ENCODE peak calls at places on chromosomes 13 and 19, in seven cellular contexts. I, H, P, D, M, O and Y are unnamed samples.

GRCh38 chr19:4800591-4801081 is 9.1 kb downstream of the FEM1A start:
- DNase-seq in I (no peak), H (no peak), P (peak; percentile 65), D (no peak), M (no peak), O (no peak), Y (no peak)

GRCh38 chr13:44819762-44820161 is 169.5 kb downstream of the NUFIP1 start:
- DNase-seq in I (no peak), H (no peak), P (no peak), D (no peak), M (no peak), O (no peak), Y (no peak)

GRCh38 chr19:57566396-57567256 is 7.0 kb upstream of the ZNF550 start:
- DNase-seq in I (no peak), H (no peak), P (no peak), D (no peak), M (no peak), O (no peak), Y (no peak)

GRCh38 chr19:49011194-49011593 is 5.7 kb downstream of the LHB start:
- DNase-seq in I (no peak), H (no peak), P (no peak), D (no peak), M (no peak), O (no peak), Y (no peak)

GRCh38 chr13:35714588-35714987 is 238.1 kb upstream of the MAB21L1 start:
- DNase-seq in I (no peak), H (no peak), P (no peak), D (no peak), M (no peak), O (no peak), Y (no peak)

GRCh38 chr13:100154835-100155463 is 66.1 kb downstream of the PCCA start:
- DNase-seq in I (no peak), H (no peak), P (no peak), D (no peak), M (no peak), O (no peak), Y (no peak)

GRCh38 chr13:27960362-27961226 is 8.5 kb downstream of the CDX2 start:
- DNase-seq in I (no peak), H (peak; percentile 76), P (peak; percentile 88), D (no peak), M (peak; percentile 73), O (no peak), Y (no peak)

GRCh38 chr13:42174344-42175162 is 97.4 kb upstream of the AKAP11 start:
- DNase-seq in I (no peak), H (no peak), P (no peak), D (no peak), M (no peak), O (no peak), Y (no peak)

GRCh38 chr19:6424190-6424938 is at the start of gene KHSRP:
- DNase-seq in I (no peak), H (no peak), P (no peak), D (no peak), M (no peak), O (peak; percentile 28), Y (no peak)

GRCh38 chr19:5593245-5593962 is 25.7 kb upstream of the TINCR start:
- DNase-seq in I (no peak), H (no peak), P (no peak), D (no peak), M (no peak), O (no peak), Y (no peak)

GRCh38 chr19:33685541-33685940 is 63.8 kb downstream of the CHST8 start:
- DNase-seq in I (no peak), H (no peak), P (no peak), D (no peak), M (no peak), O (no peak), Y (peak; percentile 36)

GRCh38 chr13:42466609-42467008 is 107.3 kb upstream of the TNFSF11 start:
- DNase-seq in I (no peak), H (no peak), P (no peak), D (no peak), M (no peak), O (no peak), Y (no peak)

GRCh38 chr19:7869453-7869909 is 4.7 kb downstream of the PRR36 start:
- DNase-seq in I (no peak), H (no peak), P (peak; percentile 81), D (no peak), M (peak; percentile 87), O (peak; percentile 85), Y (no peak)

GRCh38 chr13:99990045-99990977 is 8.7 kb downstream of the ZIC2 start:
- DNase-seq in I (no peak), H (no peak), P (no peak), D (no peak), M (no peak), O (no peak), Y (no peak)

GRCh38 chr13:72565893-72566292 is 161.5 kb downstream of the MZT1 start:
- DNase-seq in I (no peak), H (no peak), P (no peak), D (no peak), M (peak; percentile 12), O (no peak), Y (no peak)

GRCh38 chr19:2327773-2328400 is 499 bp downstream of the LSM7 start:
- DNase-seq in I (peak; percentile 19), H (no peak), P (no peak), D (peak; percentile 35), M (peak; percentile 87), O (no peak), Y (peak; percentile 83)

GRCh38 chr19:8366121-8366581 is 2.2 kb downstream of the ANGPTL4 start:
- DNase-seq in I (no peak), H (no peak), P (no peak), D (no peak), M (peak; percentile 36), O (no peak), Y (no peak)

GRCh38 chr13:79386125-79386822 is 19.8 kb downstream of the RBM26 start:
- DNase-seq in I (no peak), H (no peak), P (no peak), D (no peak), M (no peak), O (no peak), Y (no peak)

GRCh38 chr13:22848539-22849052 is 332.2 kb upstream of the SGCG start:
- DNase-seq in I (no peak), H (no peak), P (peak; percentile 21), D (no peak), M (no peak), O (no peak), Y (no peak)

GRCh38 chr19:925087-925911 is 536 bp upstream of the ARID3A start:
- DNase-seq in I (no peak), H (peak; percentile 67), P (peak; percentile 81), D (peak; percentile 82), M (peak; percentile 91), O (peak; percentile 84), Y (peak; percentile 72)

GRCh38 chr13:106709509-106709908 is 141.6 kb upstream of the ARGLU1 start:
- DNase-seq in I (no peak), H (no peak), P (no peak), D (no peak), M (no peak), O (no peak), Y (no peak)

GRCh38 chr19:54462713-54463530 is 656 bp downstream of the LENG9 start:
- DNase-seq in I (no peak), H (no peak), P (peak; percentile 77), D (peak; percentile 52), M (peak; percentile 54), O (peak; percentile 68), Y (peak; percentile 68)

DNA sequence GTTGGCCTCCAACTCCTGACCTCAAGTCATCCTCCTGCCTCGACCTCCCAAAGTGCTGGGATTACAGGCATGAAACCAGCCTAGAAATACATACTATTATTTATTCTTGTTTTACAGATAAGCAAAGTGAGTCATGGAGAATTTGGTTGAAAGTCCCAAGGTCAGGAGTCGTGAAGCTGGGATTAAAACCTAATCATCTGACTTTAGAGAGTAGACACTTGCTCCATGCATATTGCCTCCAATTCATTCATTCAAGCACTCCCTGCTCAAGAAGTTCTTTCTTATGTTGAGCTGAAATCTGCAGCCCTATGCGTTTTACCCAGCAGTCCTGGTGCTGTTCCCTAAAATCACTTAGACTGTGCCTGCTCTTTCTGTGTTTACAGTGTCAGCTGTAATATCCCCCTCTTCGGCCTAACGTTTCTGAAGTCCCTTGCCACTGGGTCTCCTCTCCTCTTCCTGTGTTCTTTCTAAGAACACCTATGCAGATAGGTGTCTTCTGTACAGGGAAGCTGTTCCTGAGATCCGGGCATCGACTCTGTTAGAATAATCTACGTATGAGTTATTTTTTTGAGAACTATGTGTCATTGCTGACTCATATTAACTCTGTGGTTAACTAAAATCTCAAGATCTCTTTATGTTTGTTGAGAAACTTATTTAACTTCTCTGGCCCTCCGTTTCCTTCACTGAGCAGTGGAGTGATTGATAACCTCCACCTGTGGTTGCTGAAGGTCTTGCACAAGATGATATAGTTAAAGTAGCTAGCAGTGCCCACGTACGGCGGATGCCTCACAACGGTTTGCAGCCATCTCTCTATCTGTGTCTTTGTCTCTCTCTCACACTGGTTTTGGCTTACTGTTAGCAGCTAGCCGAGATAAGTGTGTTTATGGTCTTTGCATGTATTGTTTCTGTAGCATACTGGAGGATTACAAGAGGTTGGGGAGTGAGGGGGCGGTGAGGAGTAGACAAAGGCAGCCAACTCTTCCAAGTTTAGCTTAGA is 4.6 kb downstream of the ALOX5AP start:
- DNase-seq in I (no peak), H (no peak), P (no peak), D (no peak), M (peak; percentile 60), O (no peak), Y (peak; percentile 59)
- TF ChIP-seq CTCF in I (no peak), H (no peak), P (no peak), D (no peak), M (no peak), O (no peak), Y (no peak)

DNA sequence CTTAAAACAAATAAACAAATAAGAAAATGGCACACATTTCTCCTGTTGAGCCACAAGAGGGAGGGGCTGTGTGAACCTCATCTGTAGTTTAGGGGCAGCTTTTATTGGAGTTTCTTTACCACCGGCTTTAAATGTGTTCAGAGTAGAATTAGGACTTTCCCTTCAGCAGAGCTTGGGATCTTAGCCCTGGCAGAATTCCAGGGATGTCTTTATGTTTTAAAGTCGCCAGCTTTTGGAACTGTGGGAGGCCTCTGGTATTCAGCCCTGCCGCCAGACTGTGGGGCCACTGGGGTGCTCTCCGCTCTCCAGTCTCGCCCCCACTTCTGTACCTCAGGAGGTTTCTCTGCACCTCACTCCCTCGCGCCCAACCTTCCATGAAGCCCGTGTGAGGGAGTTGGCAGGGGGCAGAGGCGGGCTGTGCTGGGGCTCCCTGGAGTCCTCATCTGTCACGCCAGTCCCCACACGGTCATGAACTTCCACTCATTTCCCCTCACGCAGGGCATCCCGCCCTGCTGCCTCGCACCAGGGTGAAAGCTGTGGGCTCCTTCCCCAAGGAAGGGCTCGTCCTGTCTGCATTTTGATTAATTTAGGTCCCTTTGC is 31.5 kb downstream of the CCDC8 start:
- DNase-seq in I (no peak), H (no peak), P (peak; percentile 9), D (no peak), M (no peak), O (no peak), Y (no peak)
- TF ChIP-seq CTCF in I (no peak), H (no peak), P (no peak), D (no peak), M (no peak), O (no peak), Y (no peak)

GRCh38 chr19:18425515-18426415 is 6.6 kb downstream of the SSBP4 start:
- DNase-seq in I (no peak), H (no peak), P (no peak), D (peak; percentile 70), M (no peak), O (no peak), Y (no peak)
- TF ChIP-seq CTCF in I (peak; percentile 60), H (no peak), P (no peak), D (peak; percentile 24), M (no peak), O (no peak), Y (no peak)

GRCh38 chr19:14318873-14319272 is 62.4 kb upstream of the ADGRE5 start:
- DNase-seq in I (no peak), H (no peak), P (no peak), D (no peak), M (peak; percentile 83), O (no peak), Y (peak; percentile 48)
- TF ChIP-seq CTCF in I (no peak), H (peak; percentile 36), P (no peak), D (no peak), M (peak; percentile 52), O (no peak), Y (peak; percentile 27)